ENCODE peak calls at places on chromosomes 16 and 17, in five cellular contexts. One of them, this sample, is unnamed.

GRCh38 chr16:75379911-75380847 is 53.1 kb downstream of the CFDP1 start:
- DNase-seq in tibial artery: no peak
- DNase-seq in PC-3: no peak
- DNase-seq in heart right ventricle: no peak
- DNase-seq in sigmoid colon: no peak
- DNase-seq in this sample: no peak

GRCh38 chr17:8315740-8316217 is 5.7 kb downstream of the ARHGEF15 start:
- DNase-seq in tibial artery: no peak
- DNase-seq in PC-3: no peak
- DNase-seq in heart right ventricle: no peak
- DNase-seq in sigmoid colon: no peak
- DNase-seq in this sample: no peak

GRCh38 chr16:77059441-77059840 is 131.5 kb upstream of the MON1B start:
- DNase-seq in tibial artery: no peak
- DNase-seq in PC-3: no peak
- DNase-seq in heart right ventricle: no peak
- DNase-seq in sigmoid colon: no peak
- DNase-seq in this sample: no peak

GRCh38 chr16:50742521-50743150 is 750 bp downstream of the CYLD start:
- DNase-seq in tibial artery: peak; percentile 68
- DNase-seq in PC-3: peak; percentile 36
- DNase-seq in heart right ventricle: peak; percentile 13
- DNase-seq in sigmoid colon: no peak
- DNase-seq in this sample: no peak

GRCh38 chr17:69719474-69720048 is 305.1 kb downstream of the MAP2K6 start:
- DNase-seq in tibial artery: no peak
- DNase-seq in PC-3: no peak
- DNase-seq in heart right ventricle: no peak
- DNase-seq in sigmoid colon: no peak
- DNase-seq in this sample: no peak

GRCh38 chr16:21162661-21163151 is 4.2 kb downstream of the LDAF1 start:
- DNase-seq in tibial artery: peak; percentile 75
- DNase-seq in PC-3: no peak
- DNase-seq in heart right ventricle: peak; percentile 75
- DNase-seq in sigmoid colon: peak; percentile 77
- DNase-seq in this sample: peak; percentile 19

GRCh38 chr17:33328129-33328528 is 35.0 kb upstream of the ASIC2 start:
- DNase-seq in tibial artery: no peak
- DNase-seq in PC-3: peak; percentile 10
- DNase-seq in heart right ventricle: no peak
- DNase-seq in sigmoid colon: no peak
- DNase-seq in this sample: no peak

GRCh38 chr16:27759947-27760844 is 210.3 kb downstream of the KATNIP start:
- DNase-seq in tibial artery: no peak
- DNase-seq in PC-3: no peak
- DNase-seq in heart right ventricle: no peak
- DNase-seq in sigmoid colon: no peak
- DNase-seq in this sample: no peak

GRCh38 chr17:56638536-56639177 is 45.2 kb downstream of the NOG start:
- DNase-seq in tibial artery: no peak
- DNase-seq in PC-3: no peak
- DNase-seq in heart right ventricle: no peak
- DNase-seq in sigmoid colon: no peak
- DNase-seq in this sample: no peak

GRCh38 chr16:70432800-70433455 is 6.0 kb downstream of the ST3GAL2 start:
- DNase-seq in tibial artery: no peak
- DNase-seq in PC-3: no peak
- DNase-seq in heart right ventricle: no peak
- DNase-seq in sigmoid colon: no peak
- DNase-seq in this sample: no peak

GRCh38 chr16:85695196-85696128 is 6.7 kb upstream of the GINS2 start:
- DNase-seq in tibial artery: no peak
- DNase-seq in PC-3: no peak
- DNase-seq in heart right ventricle: no peak
- DNase-seq in sigmoid colon: no peak
- DNase-seq in this sample: no peak

GRCh38 chr17:66906321-66907278 is 57.9 kb upstream of the CACNG4 start:
- DNase-seq in tibial artery: peak; percentile 75
- DNase-seq in PC-3: peak; percentile 90
- DNase-seq in heart right ventricle: peak; percentile 78
- DNase-seq in sigmoid colon: peak; percentile 86
- DNase-seq in this sample: peak; percentile 25

GRCh38 chr16:11757671-11758545 is 15.3 kb upstream of the TXNDC11 start:
- DNase-seq in tibial artery: no peak
- DNase-seq in PC-3: peak; percentile 66
- DNase-seq in heart right ventricle: no peak
- DNase-seq in sigmoid colon: no peak
- DNase-seq in this sample: no peak
- H3K36me3 ChIP-seq in tibial artery: peaks cover 61% of the 10 kb centered on the region
- H3K36me3 ChIP-seq in PC-3: peaks cover 7% of the 10 kb centered on the region
- H3K36me3 ChIP-seq in heart right ventricle: peaks cover 27% of the 10 kb centered on the region
- H3K36me3 ChIP-seq in sigmoid colon: peaks cover 14% of the 10 kb centered on the region
- H3K36me3 ChIP-seq in this sample: peaks cover 2% of the 10 kb centered on the region

DNA sequence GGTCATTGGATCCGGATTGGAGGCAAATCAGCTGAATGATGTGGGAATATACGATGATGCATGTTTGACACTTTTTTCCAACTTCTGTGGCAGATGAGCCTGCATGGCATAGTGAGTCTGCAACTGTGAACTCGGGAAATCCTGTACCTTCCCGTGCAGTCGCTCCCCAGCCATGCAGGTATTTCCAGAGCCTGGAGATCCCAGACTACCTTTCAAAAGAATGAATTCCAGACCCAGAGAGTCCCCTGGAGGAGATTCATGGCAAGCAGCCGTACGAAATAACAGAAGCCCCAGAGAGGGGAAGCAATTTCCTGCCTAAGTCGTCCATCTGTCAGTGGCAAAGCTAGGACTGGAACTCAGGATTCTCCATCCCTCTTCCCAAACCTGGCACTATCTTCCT is 75.7 kb upstream of the FAM20A start:
- DNase-seq in tibial artery: no peak
- DNase-seq in PC-3: no peak
- DNase-seq in heart right ventricle: no peak
- DNase-seq in sigmoid colon: no peak
- DNase-seq in this sample: no peak
- TF ChIP-seq CTCF in tibial artery: no peak
- TF ChIP-seq CTCF in PC-3: no peak
- TF ChIP-seq CTCF in heart right ventricle: no peak
- TF ChIP-seq CTCF in sigmoid colon: no peak
- TF ChIP-seq CTCF in this sample: no peak

GRCh38 chr16:3059041-3059722 is 6.3 kb upstream of the IL32 start:
- DNase-seq in tibial artery: peak; percentile 90
- DNase-seq in PC-3: peak; percentile 83
- DNase-seq in heart right ventricle: peak; percentile 92
- DNase-seq in sigmoid colon: peak; percentile 91
- DNase-seq in this sample: peak; percentile 47

GRCh38 chr16:3058173-3059030 is 7.0 kb upstream of the IL32 start:
- DNase-seq in tibial artery: no peak
- DNase-seq in PC-3: peak; percentile 29
- DNase-seq in heart right ventricle: peak; percentile 49
- DNase-seq in sigmoid colon: peak; percentile 71
- DNase-seq in this sample: no peak

GRCh38 chr16:3059723-3060242 is 5.7 kb upstream of the IL32 start:
- DNase-seq in tibial artery: no peak
- DNase-seq in PC-3: no peak
- DNase-seq in heart right ventricle: no peak
- DNase-seq in sigmoid colon: no peak
- DNase-seq in this sample: no peak

GRCh38 chr16:3056336-3057180 is 8.9 kb upstream of the IL32 start:
- DNase-seq in tibial artery: no peak
- DNase-seq in PC-3: no peak
- DNase-seq in heart right ventricle: no peak
- DNase-seq in sigmoid colon: no peak
- DNase-seq in this sample: no peak

DNA sequence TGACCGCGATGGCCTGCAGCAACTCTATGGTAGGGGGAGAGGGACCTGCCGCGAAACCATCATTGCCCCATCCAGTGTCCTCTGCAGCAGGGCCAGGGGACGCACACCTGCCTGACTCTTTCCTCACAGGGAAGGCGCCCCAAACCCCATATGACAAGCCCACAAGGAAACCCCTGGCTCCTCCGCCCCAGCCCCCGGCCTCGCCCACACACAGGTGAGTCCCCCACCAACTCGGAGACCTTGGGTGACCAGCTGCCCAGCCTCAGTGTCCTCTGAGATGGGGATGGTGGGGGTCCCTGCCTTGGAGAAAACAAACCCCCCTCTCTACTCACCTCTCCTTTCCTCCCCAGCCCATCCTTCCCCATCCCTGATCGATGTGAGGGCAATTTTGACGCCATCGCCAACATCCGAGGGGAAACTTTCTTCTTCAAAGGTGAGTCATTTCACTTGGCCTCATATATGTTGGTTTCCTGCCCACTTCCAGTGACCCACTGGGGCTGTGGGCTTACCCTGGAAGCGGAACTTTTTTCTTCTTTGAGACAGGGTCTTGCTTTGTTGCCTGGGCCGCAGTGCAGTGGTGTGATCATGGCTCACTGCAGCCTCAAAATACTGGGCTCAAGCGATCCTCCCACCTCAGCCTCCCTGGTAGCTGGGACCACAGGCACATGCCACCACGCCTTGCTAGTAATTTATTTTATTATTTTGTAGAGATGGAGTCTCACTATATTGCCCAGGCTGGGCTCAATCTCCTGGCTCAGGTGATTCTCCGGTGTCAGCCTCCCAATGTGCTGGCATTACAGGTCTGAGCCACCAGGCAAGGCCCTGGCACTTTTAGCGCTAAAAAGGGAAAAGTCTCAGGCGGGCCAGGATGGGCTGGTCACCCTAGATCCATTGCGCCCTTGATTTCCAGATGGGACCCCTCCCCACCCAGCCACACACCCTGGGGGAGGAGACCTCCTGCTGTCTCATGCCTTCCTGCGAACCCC is 8.0 kb upstream of the IL32 start:
- DNase-seq in tibial artery: no peak
- DNase-seq in PC-3: no peak
- DNase-seq in heart right ventricle: no peak
- DNase-seq in sigmoid colon: no peak
- DNase-seq in this sample: no peak
- H3K4me3 ChIP-seq in tibial artery: peak overlapping the region; percentile 56
- H3K4me3 ChIP-seq in PC-3: peak overlapping the region; percentile 86
- H3K4me3 ChIP-seq in heart right ventricle: peak overlapping the region; percentile 88
- H3K4me3 ChIP-seq in sigmoid colon: peak overlapping the region; percentile 73
- H3K4me3 ChIP-seq in this sample: peak overlapping the region; percentile 73

GRCh38 chr16:57787519-57787905 is 14.8 kb downstream of the KIFC3 start:
- DNase-seq in tibial artery: no peak
- DNase-seq in PC-3: no peak
- DNase-seq in heart right ventricle: no peak
- DNase-seq in sigmoid colon: no peak
- DNase-seq in this sample: no peak
- H3K36me3 ChIP-seq in tibial artery: no peaks in the 10 kb centered on the region
- H3K36me3 ChIP-seq in PC-3: no peaks in the 10 kb centered on the region
- H3K36me3 ChIP-seq in heart right ventricle: no peaks in the 10 kb centered on the region
- H3K36me3 ChIP-seq in sigmoid colon: peaks cover 5% of the 10 kb centered on the region
- H3K36me3 ChIP-seq in this sample: peaks cover 1% of the 10 kb centered on the region

DNA sequence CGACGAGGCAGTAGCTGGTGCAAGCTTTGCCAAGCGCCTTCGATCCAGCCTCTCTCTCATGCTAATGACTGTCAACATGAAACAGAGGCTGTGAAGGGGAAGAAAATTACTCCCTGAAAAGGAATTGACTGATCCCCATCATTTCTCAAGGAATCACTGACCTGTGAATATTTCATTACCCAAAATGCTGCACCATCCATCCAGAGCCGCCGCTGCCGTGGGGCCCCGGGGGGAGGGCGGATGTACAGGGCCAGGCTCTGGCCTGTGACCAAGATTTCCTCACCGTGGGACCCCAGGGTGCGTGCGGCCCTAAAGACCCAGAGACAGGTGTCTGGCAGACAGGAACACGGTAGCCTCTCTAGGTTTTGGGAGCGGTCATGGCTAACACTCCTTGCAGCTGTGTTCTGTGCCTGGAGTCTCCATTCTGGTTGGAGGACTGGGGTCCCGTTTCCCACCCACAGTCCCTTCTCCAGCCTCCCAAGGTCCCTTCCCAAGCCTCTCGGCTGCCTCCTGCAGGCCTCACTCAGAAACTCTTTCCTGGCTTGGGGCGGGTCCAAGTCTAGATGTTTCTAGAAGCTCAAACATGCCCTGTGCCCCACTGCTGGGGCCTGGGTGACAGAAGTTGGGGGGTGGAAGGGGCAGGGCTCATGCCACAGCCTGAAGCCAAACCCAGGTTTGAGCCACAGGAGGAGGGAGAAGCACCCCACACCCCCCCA is 73.3 kb downstream of the ENGASE start:
- DNase-seq in tibial artery: no peak
- DNase-seq in PC-3: no peak
- DNase-seq in heart right ventricle: no peak
- DNase-seq in sigmoid colon: no peak
- DNase-seq in this sample: no peak
- TF ChIP-seq CTCF in tibial artery: no peak
- TF ChIP-seq CTCF in PC-3: no peak
- TF ChIP-seq CTCF in heart right ventricle: no peak
- TF ChIP-seq CTCF in sigmoid colon: no peak
- TF ChIP-seq CTCF in this sample: no peak

DNA sequence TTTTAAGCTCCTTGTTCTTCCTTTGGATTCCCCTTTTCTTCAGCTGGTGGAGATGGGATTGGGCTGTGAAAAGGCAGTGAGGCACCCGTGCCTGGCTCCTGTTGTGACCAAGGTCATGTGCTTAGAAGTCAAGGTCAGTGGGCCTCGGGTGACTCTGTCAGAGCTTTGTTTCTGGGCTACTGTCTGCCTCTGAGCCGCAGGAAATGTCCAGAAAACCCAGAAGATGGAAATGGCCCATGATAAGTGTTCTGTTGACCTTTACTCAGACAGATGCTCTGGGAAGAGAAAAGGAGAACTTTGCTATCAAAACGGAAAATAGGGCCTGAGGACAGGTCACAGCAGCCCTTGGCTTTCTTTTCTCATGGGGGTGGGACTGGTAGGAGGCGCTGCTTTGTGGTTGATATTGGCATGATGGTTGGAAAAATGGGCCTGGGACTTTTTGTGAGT is 2.9 kb downstream of the ABCC1 start:
- DNase-seq in tibial artery: no peak
- DNase-seq in PC-3: no peak
- DNase-seq in heart right ventricle: peak; percentile 52
- DNase-seq in sigmoid colon: no peak
- DNase-seq in this sample: no peak
- H3K4me3 ChIP-seq in tibial artery: peak overlapping the region; percentile 8
- H3K4me3 ChIP-seq in PC-3: no peak overlapping the region
- H3K4me3 ChIP-seq in heart right ventricle: no peak overlapping the region
- H3K4me3 ChIP-seq in sigmoid colon: peak overlapping the region; percentile 6
- H3K4me3 ChIP-seq in this sample: no peak overlapping the region

This sample was measured in kidney epithelial cell.